ENCODE peak calls at places on chromosomes 5 and 9, in five cellular contexts. R is thoracic aorta, S is mesendoderm, D is mucosa of descending colon, T is body of pancreas. Y is an unnamed sample.

GRCh38 chr9:125153712-125154367 is 10.5 kb upstream of the SCAI start:
- DNase-seq in D (no peak), S (no peak), R (no peak), T (no peak), Y (no peak)

GRCh38 chr5:661891-662750 is 31.0 kb downstream of the TPPP start:
- DNase-seq in S (no peak), R (no peak), T (no peak), D (no peak), Y (peak; percentile 14)

GRCh38 chr5:14054965-14055963 is 87.9 kb upstream of the TRIO start:
- DNase-seq in D (no peak), T (no peak), R (no peak), S (no peak), Y (no peak)

GRCh38 chr5:58965677-58966414 is 383.0 kb downstream of the RAB3C start:
- DNase-seq in D (no peak), R (no peak), S (peak; percentile 50), T (no peak), Y (no peak)

GRCh38 chr9:109906766-109907382 is 126.9 kb downstream of the PALM2AKAP2 start:
- DNase-seq in D (no peak), S (no peak), R (no peak), T (no peak), Y (no peak)

GRCh38 chr9:120583958-120584369 is 4.0 kb upstream of the CDK5RAP2 start:
- DNase-seq in T (peak; percentile 47), S (peak; percentile 88), R (no peak), D (peak; percentile 34), Y (no peak)

GRCh38 chr5:143094087-143094511 is 309.4 kb downstream of the NR3C1 start:
- DNase-seq in S (peak; percentile 97), D (no peak), R (no peak), T (no peak), Y (no peak)

GRCh38 chr9:124044448-124044847 is 32.9 kb downstream of the LHX2 start:
- DNase-seq in S (no peak), D (no peak), T (no peak), R (no peak), Y (no peak)

GRCh38 chr5:132592521-132592920 is 35.7 kb downstream of the RAD50 start:
- DNase-seq in R (no peak), D (no peak), T (no peak), S (peak; percentile 20), Y (no peak)

GRCh38 chr5:102801375-102801774 is 46.3 kb downstream of the PAM start:
- DNase-seq in S (no peak), R (no peak), T (no peak), D (no peak), Y (no peak)

GRCh38 chr5:458547-459353 is 15.8 kb downstream of the EXOC3 start:
- DNase-seq in R (no peak), D (no peak), S (no peak), T (no peak), Y (peak; percentile 7)

GRCh38 chr9:18673179-18673578 is 199.2 kb downstream of the ADAMTSL1 start:
- DNase-seq in R (no peak), T (no peak), S (no peak), D (no peak), Y (no peak)

GRCh38 chr5:1666812-1667588 is 132.6 kb downstream of the MRPL36 start:
- DNase-seq in S (peak; percentile 70), T (peak; percentile 70), D (no peak), R (no peak), Y (no peak)

GRCh38 chr5:135821802-135822201 is 12.7 kb upstream of the SLC25A48 start:
- DNase-seq in R (no peak), T (no peak), S (no peak), D (no peak), Y (no peak)

GRCh38 chr9:14349818-14350333 is 35.9 kb upstream of the NFIB start:
- DNase-seq in T (no peak), R (no peak), D (no peak), S (no peak), Y (no peak)

GRCh38 chr5:148912146-148912545 is 85.7 kb downstream of the ADRB2 start:
- DNase-seq in S (no peak), D (no peak), R (no peak), T (no peak), Y (no peak)

GRCh38 chr9:33750839-33751339 is 44.5 kb upstream of the PRSS3 start:
- DNase-seq in R (no peak), T (no peak), D (peak; percentile 37), S (no peak), Y (no peak)

DNA sequence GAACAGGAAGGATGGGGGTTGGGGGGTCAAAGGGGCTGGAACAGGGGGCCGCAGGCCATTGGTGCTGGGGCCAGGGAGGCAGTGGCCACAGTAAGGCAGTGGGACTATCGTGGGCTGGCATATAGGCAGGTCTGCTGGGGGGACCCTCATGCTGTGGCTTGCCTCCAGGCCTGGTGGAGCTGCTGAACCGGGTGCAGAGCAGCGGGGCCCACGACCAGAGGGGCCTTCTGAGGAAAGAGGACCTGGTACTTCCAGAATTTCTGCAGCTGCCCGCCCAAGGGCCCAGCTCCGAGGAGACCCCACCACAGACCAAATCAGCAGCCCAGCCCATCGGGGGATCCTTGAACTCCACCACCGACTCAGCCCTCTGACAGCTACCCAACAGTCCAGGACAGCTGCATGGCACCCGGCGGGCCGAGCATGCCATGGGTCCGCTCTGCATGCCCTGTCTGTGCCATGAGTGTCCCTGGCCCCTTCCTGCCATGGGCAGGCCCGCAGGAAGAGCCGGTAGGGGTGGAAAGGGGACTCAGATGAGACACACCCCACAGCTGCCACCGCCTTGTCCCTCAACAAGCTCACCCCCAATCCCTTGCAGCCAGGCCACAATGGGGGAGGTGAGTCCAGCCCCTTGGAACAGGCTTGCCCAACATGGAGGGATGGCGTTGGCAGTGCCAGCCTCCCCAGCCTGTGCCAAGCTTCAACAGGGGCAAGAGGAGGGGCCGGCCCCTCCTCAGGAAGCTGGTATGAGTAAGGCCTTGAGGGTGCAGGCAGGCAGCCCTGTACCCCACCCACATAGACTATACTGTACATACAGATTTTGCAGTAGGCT is 12.3 kb upstream of the SLC34A1 start:
- DNase-seq in S (no peak), D (no peak), R (no peak), T (no peak), Y (no peak)
- H3K4me3 ChIP-seq in S (no peak overlapping the region), D (no peak overlapping the region), R (no peak overlapping the region), T (no peak overlapping the region), Y (peak overlapping the region; percentile 61)

GRCh38 chr5:170357853-170358497 is 31.2 kb downstream of the KCNMB1 start:
- DNase-seq in T (peak; percentile 26), R (no peak), S (no peak), D (peak; percentile 34), Y (peak; percentile 73)

GRCh38 chr5:170353011-170353890 is 35.9 kb downstream of the KCNMB1 start:
- DNase-seq in T (no peak), S (peak; percentile 74), R (no peak), D (no peak), Y (no peak)

GRCh38 chr5:170353946-170354345 is 35.2 kb downstream of the KCNMB1 start:
- DNase-seq in R (no peak), S (no peak), T (no peak), D (no peak), Y (peak; percentile 49)

GRCh38 chr5:170360712-170361501 is 28.3 kb downstream of the KCNMB1 start:
- DNase-seq in T (no peak), S (no peak), D (no peak), R (no peak), Y (no peak)

GRCh38 chr5:170355601-170356098 is 33.5 kb downstream of the KCNMB1 start:
- DNase-seq in T (peak; percentile 59), R (no peak), D (no peak), S (no peak), Y (peak; percentile 44)
- H3K4me3 ChIP-seq in T (no peak overlapping the region), R (no peak overlapping the region), D (no peak overlapping the region), S (no peak overlapping the region), Y (no peak overlapping the region)

GRCh38 chr5:10594591-10595210 is 30.8 kb downstream of the ANKRD33B start:
- DNase-seq in D (no peak), R (no peak), T (no peak), S (peak; percentile 77), Y (no peak)

GRCh38 chr5:10596310-10596703 is 32.4 kb downstream of the ANKRD33B start:
- DNase-seq in R (no peak), T (no peak), S (no peak), D (no peak), Y (no peak)

GRCh38 chr5:10595305-10595677 is 31.4 kb downstream of the ANKRD33B start:
- DNase-seq in T (no peak), R (no peak), D (no peak), S (no peak), Y (no peak)

GRCh38 chr5:10596886-10597451 is 33.1 kb downstream of the ANKRD33B start:
- DNase-seq in D (no peak), S (no peak), R (no peak), T (no peak), Y (no peak)

DNA sequence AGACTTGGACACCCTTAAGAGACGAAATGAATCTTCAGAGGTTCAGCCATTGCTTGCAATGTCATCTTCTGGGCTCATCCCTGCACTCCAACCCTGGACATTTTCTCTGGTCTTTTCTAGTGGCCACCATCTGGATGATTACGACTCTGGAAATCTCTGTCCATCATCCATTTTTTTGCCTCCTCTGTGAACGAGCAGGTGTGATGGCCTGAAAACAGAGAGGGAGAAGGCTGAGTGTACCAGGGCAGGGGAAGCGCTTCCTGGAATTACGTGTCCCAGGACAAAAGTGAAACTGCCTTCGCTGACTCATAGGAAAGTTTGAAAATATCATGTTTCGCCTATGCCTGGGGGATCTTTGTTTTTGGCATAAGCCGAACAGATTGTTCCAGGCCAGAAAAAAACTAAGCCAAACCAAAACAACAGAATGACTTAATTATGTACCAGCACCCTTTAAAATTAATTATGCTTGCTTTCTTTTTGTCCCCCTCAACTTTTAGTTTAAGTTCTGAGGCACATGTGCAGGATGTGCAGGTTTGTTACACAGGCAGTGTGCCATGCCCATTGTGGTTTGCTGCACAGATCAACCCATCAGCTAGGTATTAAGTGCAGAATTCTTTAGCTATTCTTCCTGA is 31.9 kb downstream of the ANKRD33B start:
- DNase-seq in T (peak; percentile 28), S (no peak), R (no peak), D (peak; percentile 35), Y (no peak)
- H3K4me3 ChIP-seq in T (no peak overlapping the region), S (no peak overlapping the region), R (peak overlapping the region; percentile 49), D (no peak overlapping the region), Y (peak overlapping the region; percentile 51)

GRCh38 chr5:139652788-139653241 is 4.7 kb downstream of the CXXC5 start:
- DNase-seq in S (no peak), T (no peak), R (no peak), D (no peak), Y (peak; percentile 14)

GRCh38 chr5:139653616-139654015 is 5.5 kb downstream of the CXXC5 start:
- DNase-seq in R (no peak), S (no peak), D (no peak), T (peak; percentile 30), Y (no peak)

GRCh38 chr5:139655727-139656271 is 7.7 kb downstream of the CXXC5 start:
- DNase-seq in R (no peak), D (no peak), T (peak; percentile 73), S (no peak), Y (peak; percentile 79)

GRCh38 chr5:139654464-139654863 is 6.3 kb downstream of the CXXC5 start:
- DNase-seq in R (no peak), S (no peak), D (no peak), T (no peak), Y (no peak)

DNA sequence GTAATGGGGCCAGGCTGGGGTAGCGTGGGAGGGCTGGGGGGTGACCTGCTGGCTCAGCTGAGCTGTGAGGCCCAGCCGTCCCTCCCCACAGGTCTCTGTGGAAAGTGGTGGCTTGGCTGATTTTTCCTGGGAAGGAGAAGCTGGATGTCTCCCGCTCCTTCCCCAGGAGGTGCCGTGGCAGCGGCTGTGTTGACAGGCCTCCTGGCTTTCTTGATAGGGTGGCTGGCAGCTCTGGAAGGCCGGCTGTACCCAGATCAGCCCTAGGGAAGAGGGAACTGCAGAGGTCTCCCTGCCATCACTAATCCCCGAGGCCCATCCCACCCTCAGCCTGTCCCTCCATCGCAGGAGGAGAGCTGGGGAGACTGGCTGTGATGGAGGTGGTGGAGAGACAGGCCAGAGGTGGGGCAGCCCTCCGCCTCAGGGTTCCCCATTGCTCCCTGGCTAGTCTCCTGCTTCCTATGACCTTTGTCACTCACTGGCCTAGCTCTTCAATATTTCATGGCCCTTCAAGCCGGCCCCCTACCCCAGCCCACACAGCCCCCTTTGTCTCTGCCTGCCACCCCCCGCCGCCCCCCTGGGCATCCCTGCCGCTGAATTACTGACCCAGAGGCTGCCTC is 6.8 kb downstream of the CXXC5 start:
- DNase-seq in T (peak; percentile 65), R (no peak), S (no peak), D (no peak), Y (peak; percentile 51)
- H3K4me3 ChIP-seq in T (no peak overlapping the region), R (peak overlapping the region; percentile 46), S (no peak overlapping the region), D (no peak overlapping the region), Y (peak overlapping the region; percentile 90)

Y was measured in left ventricle myocardium inferior.